ENCODE peak calls at places on chromosomes 16 and 17, in five cellular contexts. V is CD8-positive, alpha-beta T cell; U is left ventricle myocardium inferior; F is pancreas; K is ovary. M is an unnamed sample.

GRCh38 chr17:6797718-6798351 is 21.8 kb downstream of the FBXO39 start:
- DNase-seq in F (no peak), V (no peak), K (no peak), U (no peak), M (no peak)

GRCh38 chr17:50507871-50508572 is at the start of gene MYCBPAP:
- DNase-seq in V (peak; percentile 82), K (peak; percentile 89), F (peak; percentile 77), U (peak; percentile 86), M (peak; percentile 85)

GRCh38 chr16:593406-593805 is 3.5 kb downstream of the RAB40C start:
- DNase-seq in V (no peak), F (peak; percentile 85), K (no peak), U (no peak), M (no peak)

GRCh38 chr17:13337864-13338371 is 263.8 kb downstream of the HS3ST3A1 start:
- DNase-seq in K (no peak), F (no peak), V (no peak), U (no peak), M (no peak)

GRCh38 chr17:62652251-62653001 is 25.0 kb downstream of the MRC2 start:
- DNase-seq in U (peak; percentile 74), F (peak; percentile 71), K (peak; percentile 69), V (peak; percentile 34), M (no peak)

GRCh38 chr16:838741-839140 is 38.2 kb upstream of the GNG13 start:
- DNase-seq in K (no peak), U (no peak), F (no peak), V (no peak), M (no peak)

GRCh38 chr17:47223007-47223406 is 13.9 kb downstream of the MYL4 start:
- DNase-seq in F (no peak), K (no peak), U (no peak), V (no peak), M (no peak)

GRCh38 chr17:49920370-49920769 is 48.6 kb upstream of the DLX4 start:
- DNase-seq in F (no peak), V (no peak), K (no peak), U (no peak), M (no peak)

GRCh38 chr16:82361885-82362284 is 191.9 kb upstream of the MPHOSPH6 start:
- DNase-seq in K (no peak), V (no peak), U (no peak), F (no peak), M (no peak)

GRCh38 chr17:57309479-57309878 is 53.2 kb downstream of the MSI2 start:
- DNase-seq in V (no peak), U (no peak), F (no peak), K (no peak), M (no peak)

GRCh38 chr17:72297326-72298115 is 176.7 kb downstream of the SOX9 start:
- DNase-seq in U (peak; percentile 29), K (no peak), F (no peak), V (no peak), M (no peak)

GRCh38 chr16:1466968-1467521 is 7.8 kb downstream of the CLCN7 start:
- DNase-seq in K (no peak), V (no peak), F (no peak), U (no peak), M (no peak)

GRCh38 chr17:27577884-27578717 is 52.9 kb upstream of the LGALS9 start:
- DNase-seq in F (peak; percentile 75), K (no peak), V (no peak), U (peak; percentile 46), M (no peak)

GRCh38 chr16:35599429-35600165 is 2140.2 kb downstream of the TP53TG3F start:
- DNase-seq in U (no peak), K (no peak), F (no peak), V (no peak), M (no peak)

GRCh38 chr16:67240506-67240905 is 6.8 kb downstream of the FHOD1 start:
- DNase-seq in U (no peak), F (no peak), V (no peak), K (no peak), M (no peak)

GRCh38 chr17:79613195-79613517 is 2.3 kb upstream of the RBFOX3 start:
- DNase-seq in V (no peak), U (no peak), K (no peak), F (no peak), M (no peak)

GRCh38 chr17:80795737-80796136 is 195.9 kb upstream of the CHMP6 start:
- DNase-seq in K (peak; percentile 56), U (peak; percentile 70), F (peak; percentile 44), V (no peak), M (peak; percentile 75)

GRCh38 chr17:69448431-69449102 is 34.1 kb downstream of the MAP2K6 start:
- DNase-seq in V (no peak), F (peak; percentile 37), U (peak; percentile 29), K (peak; percentile 65), M (peak; percentile 70)

GRCh38 chr17:46742539-46743270 is 75.8 kb downstream of the WNT3 start:
- DNase-seq in U (no peak), V (no peak), F (no peak), K (no peak), M (no peak)

GRCh38 chr16:81697886-81698635 is 81.0 kb upstream of the PLCG2 start:
- DNase-seq in K (no peak), V (no peak), F (no peak), U (no peak), M (peak; percentile 70)

GRCh38 chr16:23962001-23962400 is 126.2 kb downstream of the PRKCB start:
- DNase-seq in K (no peak), V (no peak), U (no peak), F (no peak), M (no peak)

GRCh38 chr17:73765824-73766563 is 121.7 kb upstream of the SDK2 start:
- DNase-seq in U (peak; percentile 30), F (no peak), V (no peak), K (no peak), M (no peak)

GRCh38 chr17:49723423-49723822 is 15.7 kb upstream of the SLC35B1 start:
- DNase-seq in V (no peak), K (peak; percentile 88), U (peak; percentile 83), F (no peak), M (no peak)

GRCh38 chr16:86584726-86585721 is 6.7 kb downstream of the FOXL1 start:
- DNase-seq in F (no peak), U (no peak), V (no peak), K (no peak), M (no peak)

GRCh38 chr16:85752511-85753420 is 1.9 kb upstream of the C16orf74 start:
- DNase-seq in V (no peak), U (peak; percentile 30), F (peak; percentile 83), K (peak; percentile 54), M (no peak)

GRCh38 chr17:17993366-17993765 is 20.7 kb downstream of the DRC3 start:
- DNase-seq in F (no peak), K (peak; percentile 61), V (no peak), U (no peak), M (no peak)

GRCh38 chr17:17993852-17994251 is 21.2 kb downstream of the DRC3 start:
- DNase-seq in K (no peak), U (no peak), V (no peak), F (no peak), M (no peak)

GRCh38 chr17:17998934-17999333 is 26.3 kb downstream of the DRC3 start:
- DNase-seq in K (no peak), V (no peak), F (no peak), U (no peak), M (no peak)

GRCh38 chr17:17994271-17994670 is 21.6 kb downstream of the DRC3 start:
- DNase-seq in U (peak; percentile 31), F (no peak), V (no peak), K (peak; percentile 62), M (no peak)

GRCh38 chr17:17994770-17995169 is 22.1 kb downstream of the DRC3 start:
- DNase-seq in U (no peak), V (no peak), K (no peak), F (no peak), M (no peak)
- H3K27ac ChIP-seq in U (no peak overlapping the region), V (no peak overlapping the region), K (no peak overlapping the region), F (no peak overlapping the region), M (no peak overlapping the region)

GRCh38 chr16:76278976-76279375 is 1.8 kb downstream of the CNTNAP4 start:
- DNase-seq in U (no peak), F (no peak), V (no peak), K (no peak), M (no peak)
- TF ChIP-seq CTCF in U (peak; percentile 50), F (no peak), V (no peak), K (no peak), M (peak; percentile 60)

GRCh38 chr17:77792626-77793025 is 165.9 kb upstream of the TNRC6C start:
- DNase-seq in V (no peak), K (no peak), U (no peak), F (no peak), M (no peak)
- H3K27me3 ChIP-seq in V (no peaks in the 10 kb centered on the region), K (no peaks in the 10 kb centered on the region), U (no peaks in the 10 kb centered on the region), F (no peaks in the 10 kb centered on the region), M (no peaks in the 10 kb centered on the region)

DNA sequence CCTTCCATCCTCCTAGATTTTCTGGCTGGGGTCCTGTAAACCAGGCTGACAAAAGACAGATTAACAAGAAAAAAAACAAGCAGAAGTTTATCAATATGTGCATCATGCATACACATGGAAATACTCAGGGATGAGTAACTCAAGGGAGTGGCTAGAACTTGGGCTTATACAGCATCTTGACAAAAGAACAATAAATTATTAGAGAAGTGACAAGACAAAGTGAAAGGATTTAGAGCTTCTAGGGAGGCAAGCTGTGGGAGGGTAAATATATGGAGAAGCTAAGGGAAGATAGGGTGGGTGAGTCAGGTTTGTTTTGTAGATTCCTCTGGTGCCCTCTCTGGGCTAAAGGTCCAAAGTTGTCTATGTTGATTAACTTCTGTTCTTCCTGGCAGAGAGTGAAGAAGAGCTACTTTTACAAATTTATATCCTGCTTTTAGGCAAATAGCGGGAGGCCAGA is 48.0 kb upstream of the NDRG4 start:
- DNase-seq in K (no peak), U (no peak), V (no peak), F (no peak), M (no peak)
- H3K27ac ChIP-seq in K (no peak overlapping the region), U (peak overlapping the region; percentile 76), V (no peak overlapping the region), F (no peak overlapping the region), M (no peak overlapping the region)

GRCh38 chr16:88748364-88748763 is 36.7 kb downstream of the PIEZO1 start:
- DNase-seq in U (no peak), K (no peak), F (no peak), V (no peak), M (no peak)
- TF ChIP-seq CTCF in U (no peak), K (no peak), F (no peak), V (no peak), M (no peak)

DNA sequence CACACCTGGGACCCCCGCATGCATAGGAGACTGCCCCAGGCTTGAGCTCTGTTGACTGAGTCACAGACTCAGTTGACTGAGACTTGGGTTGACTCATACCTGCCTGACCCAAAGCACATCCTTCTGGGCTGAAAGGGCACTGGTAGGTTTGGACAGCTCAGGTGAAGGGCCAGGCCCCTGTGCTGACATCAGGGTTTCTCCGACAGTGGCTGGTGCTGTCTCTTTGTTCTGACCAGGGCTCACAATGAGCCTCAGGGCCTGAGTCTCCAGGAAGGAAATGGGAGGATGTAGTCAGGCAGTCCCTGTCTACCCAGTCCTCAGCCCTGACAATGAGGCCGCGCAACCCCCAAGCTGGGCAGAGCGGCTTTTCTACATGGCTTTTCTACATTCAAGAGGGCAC is 6.5 kb downstream of the SPNS2 start:
- DNase-seq in V (no peak), K (no peak), F (no peak), U (no peak), M (no peak)
- H3K27me3 ChIP-seq in V (no peaks in the 10 kb centered on the region), K (no peaks in the 10 kb centered on the region), F (no peaks in the 10 kb centered on the region), U (peaks cover 12% of the 10 kb centered on the region), M (no peaks in the 10 kb centered on the region)

M was measured in dorsolateral prefrontal cortex.